ENCODE peak calls at places on chromosomes 1 and 21, in ten cellular contexts. O, K, Q, G, T, S, H, B, U and I are unnamed samples.

GRCh38 chr1:213983589-213984386 is 4.0 kb upstream of the PROX1 start:
- DNase-seq in K (no peak), B (no peak), O (no peak), G (no peak), Q (no peak), S (peak; percentile 50), T (no peak), H (no peak), U (no peak), I (no peak)

GRCh38 chr1:22158654-22159053 is 15.8 kb upstream of the WNT4 start:
- DNase-seq in O (no peak), K (no peak), T (no peak), H (no peak), U (no peak), S (no peak), B (no peak), G (no peak), Q (no peak), I (no peak)

GRCh38 chr21:35437941-35438340 is 388.8 kb upstream of the RUNX1 start:
- DNase-seq in U (no peak), Q (no peak), S (no peak), O (no peak), K (no peak), H (no peak), T (no peak), G (no peak), B (no peak), I (no peak)

GRCh38 chr1:202164271-202165037 is 4.1 kb upstream of the PTPN7 start:
- DNase-seq in G (peak; percentile 61), Q (peak; percentile 89), U (no peak), B (no peak), K (no peak), H (no peak), S (no peak), T (no peak), O (no peak), I (no peak)

GRCh38 chr1:145845144-145845513 is 301 bp upstream of the NUDT17 start:
- DNase-seq in G (no peak), H (no peak), S (no peak), T (no peak), O (no peak), B (no peak), Q (no peak), K (no peak), U (no peak), I (no peak)

GRCh38 chr21:35850542-35851103 is 209.7 kb downstream of the SETD4 start:
- DNase-seq in Q (no peak), S (no peak), G (no peak), K (no peak), U (peak; percentile 43), T (peak; percentile 1), B (peak; percentile 43), O (no peak), H (no peak), I (peak; percentile 23)

GRCh38 chr21:43864806-43865470 is at the start of gene AGPAT3:
- DNase-seq in B (peak; percentile 68), Q (peak; percentile 30), O (no peak), G (peak; percentile 33), S (peak; percentile 59), H (no peak), T (no peak), K (no peak), U (no peak), I (peak; percentile 46)

GRCh38 chr1:188782220-188782841 is 1695.3 kb downstream of the BRINP3 start:
- DNase-seq in K (no peak), H (peak; percentile 19), U (peak; percentile 1), Q (peak; percentile 10), O (no peak), T (no peak), S (peak; percentile 71), G (no peak), B (no peak), I (no peak)

GRCh38 chr1:229336345-229336744 is 6.5 kb downstream of the CCSAP start:
- DNase-seq in B (no peak), K (no peak), T (no peak), O (no peak), Q (no peak), U (no peak), G (no peak), H (no peak), S (no peak), I (no peak)

GRCh38 chr1:224106568-224107281 is 7.2 kb upstream of the FBXO28 start:
- DNase-seq in H (peak; percentile 25), U (peak; percentile 53), B (no peak), K (no peak), O (no peak), G (no peak), Q (peak; percentile 29), S (peak; percentile 74), T (peak; percentile 71), I (no peak)

GRCh38 chr1:229007167-229007566 is 263.7 kb upstream of the RAB4A start:
- DNase-seq in O (no peak), T (no peak), G (no peak), K (no peak), H (no peak), U (no peak), B (no peak), S (no peak), Q (no peak), I (no peak)

GRCh38 chr1:42439940-42440339 is 15.9 kb downstream of the ZMYND12 start:
- DNase-seq in H (no peak), O (no peak), S (no peak), Q (no peak), K (no peak), U (peak; percentile 88), T (peak; percentile 61), B (no peak), G (no peak), I (no peak)

GRCh38 chr1:224456637-224456953 is 22.0 kb upstream of the WDR26 start:
- DNase-seq in K (no peak), O (no peak), H (no peak), G (no peak), B (no peak), S (no peak), T (no peak), U (no peak), Q (no peak), I (no peak)

GRCh38 chr1:245583575-245584330 is 429.0 kb downstream of the KIF26B start:
- DNase-seq in O (no peak), Q (no peak), G (no peak), K (no peak), T (no peak), S (no peak), H (no peak), U (peak; percentile 24), B (no peak), I (no peak)

GRCh38 chr1:150829751-150830150 is 21.7 kb upstream of the CTSK start:
- DNase-seq in U (no peak), G (no peak), K (no peak), Q (no peak), B (no peak), S (peak; percentile 43), O (no peak), H (no peak), T (no peak), I (no peak)

GRCh38 chr1:117466761-117467160 is 99.5 kb downstream of the MAN1A2 start:
- DNase-seq in H (no peak), O (no peak), S (no peak), K (no peak), U (peak; percentile 7), G (no peak), B (no peak), T (no peak), Q (no peak), I (no peak)

GRCh38 chr1:50531027-50531426 is 107.8 kb upstream of the DMRTA2 start:
- DNase-seq in G (no peak), B (no peak), T (no peak), S (no peak), Q (no peak), H (no peak), O (no peak), U (peak; percentile 11), K (no peak), I (no peak)

GRCh38 chr1:201405484-201405831 is 6.3 kb upstream of the LAD1 start:
- DNase-seq in G (no peak), B (no peak), Q (no peak), O (no peak), T (no peak), U (no peak), K (no peak), H (peak; percentile 60), S (no peak), I (no peak)

GRCh38 chr1:67316180-67316902 is 8.7 kb downstream of the IL12RB2 start:
- DNase-seq in G (no peak), O (no peak), Q (no peak), T (no peak), B (no peak), S (no peak), K (no peak), H (no peak), U (no peak), I (no peak)

GRCh38 chr1:28395181-28395580 is 25.6 kb downstream of the PHACTR4 start:
- DNase-seq in S (no peak), H (no peak), T (no peak), K (no peak), O (no peak), B (no peak), Q (no peak), U (peak; percentile 21), G (no peak), I (no peak)

GRCh38 chr1:235708390-235708962 is 58.9 kb upstream of the GNG4 start:
- DNase-seq in U (peak; percentile 72), H (no peak), G (no peak), S (no peak), B (no peak), O (no peak), Q (no peak), K (no peak), T (peak; percentile 46), I (no peak)

GRCh38 chr21:34808569-34809204 is 139.9 kb downstream of the CLIC6 start:
- DNase-seq in B (no peak), O (no peak), Q (no peak), T (peak; percentile 46), S (no peak), H (no peak), K (no peak), G (no peak), U (peak; percentile 98), I (no peak)

GRCh38 chr1:4595341-4596225 is 58.8 kb upstream of the AJAP1 start:
- DNase-seq in G (no peak), O (no peak), B (no peak), S (no peak), Q (no peak), K (no peak), H (no peak), U (no peak), T (no peak), I (no peak)

GRCh38 chr1:243917177-243917862 is 67.3 kb upstream of the AKT3 start:
- DNase-seq in T (peak; percentile 80), B (peak; percentile 49), H (peak; percentile 35), S (peak; percentile 63), U (peak; percentile 86), K (no peak), O (peak; percentile 53), G (peak; percentile 8), Q (peak; percentile 35), I (peak; percentile 48)

GRCh38 chr21:46325073-46325912 is 1.3 kb downstream of the PCNT start:
- DNase-seq in O (peak; percentile 48), T (peak; percentile 41), H (peak; percentile 42), U (peak; percentile 40), Q (peak; percentile 43), B (peak; percentile 60), S (peak; percentile 71), G (peak; percentile 38), K (no peak), I (peak; percentile 38)

GRCh38 chr1:106603616-106604015 is 452.9 kb upstream of the PRMT6 start:
- DNase-seq in B (no peak), H (no peak), U (no peak), Q (no peak), T (no peak), K (no peak), O (no peak), S (no peak), G (no peak), I (no peak)

GRCh38 chr1:90605070-90605469 is 112.0 kb downstream of the BARHL2 start:
- DNase-seq in T (no peak), H (no peak), U (no peak), O (no peak), G (no peak), Q (no peak), K (no peak), B (no peak), S (no peak), I (no peak)

GRCh38 chr1:207077470-207078377 is 10.9 kb upstream of the C4BPB start:
- DNase-seq in S (peak; percentile 78), G (no peak), O (peak; percentile 39), Q (peak; percentile 76), B (no peak), T (peak; percentile 78), U (peak; percentile 81), H (peak; percentile 77), K (no peak), I (no peak)